ENCODE peak calls at places on chromosomes 4 and X, in ten cellular contexts. T is activated T-helper 1 cell treated with anti-CD3 and anti-CD28 coated beads, Interleukin-12 subunit alpha, Interleukin-12 subunit beta, Interleukin-2, Interleukin-4 antibody, amounts not matched to agents 30 ng/mL and 10 ng/mL and 1 ng/mL, durations not matched to agents 14 hours and 24 hours and 36 hours; X is psoas muscle; G is endodermal cell; M is stimulated activated CD4-positive, alpha-beta T cell treated with anti-CD3 and anti-CD28 coated beads, Interleukin-4, amount 100 ng/mL, for 24 hours; J is left kidney; Y is posterior vena cava; K is omental fat pad; U is IMR-90; H is C1 segment of cervical spinal cord. Q is an unnamed sample.
A peak's percentile ranks its signal among the peaks of the same experiment; 100 is the strongest.

GRCh38 chr4:87525636-87526035 is 3.5 kb downstream of the SPARCL1 start:
- DNase-seq in Y (no peak), K (no peak), H (no peak), G (no peak), M (no peak), J (peak; percentile 75), T (no peak), X (no peak), U (peak; percentile 25), Q (no peak)

GRCh38 chrX:44306336-44306735 is 37.1 kb downstream of the EFHC2 start:
- DNase-seq in G (no peak), J (no peak), H (no peak), X (no peak), U (peak; percentile 20), T (no peak), K (no peak), M (no peak), Y (no peak), Q (no peak)

GRCh38 chrX:9327747-9328145 is 137.1 kb upstream of the TBL1X start:
- DNase-seq in U (peak; percentile 90), T (no peak), X (no peak), H (no peak), K (no peak), J (no peak), G (no peak), M (no peak), Y (no peak), Q (no peak)

GRCh38 chr4:55727746-55728145 is 91.6 kb upstream of the NMU start:
- DNase-seq in Y (no peak), U (no peak), T (no peak), X (no peak), K (no peak), M (no peak), G (no peak), H (no peak), J (no peak), Q (no peak)

GRCh38 chr4:14539246-14539645 is 463.0 kb upstream of the CPEB2 start:
- DNase-seq in T (no peak), U (no peak), G (no peak), H (no peak), J (no peak), M (no peak), X (no peak), Y (no peak), K (no peak), Q (no peak)

GRCh38 chr4:123785515-123785914 is 388.9 kb downstream of the SPRY1 start:
- DNase-seq in G (peak; percentile 54), U (peak; percentile 96), T (no peak), J (no peak), M (no peak), K (peak; percentile 25), X (peak; percentile 87), H (no peak), Y (peak; percentile 89), Q (peak; percentile 1)

GRCh38 chr4:182871616-182872015 is 45.6 kb downstream of the DCTD start:
- DNase-seq in J (no peak), Y (peak; percentile 46), X (no peak), H (no peak), K (no peak), U (no peak), T (no peak), G (no peak), M (no peak), Q (no peak)

GRCh38 chrX:15680401-15680800 is 15.8 kb upstream of the CLTRN start:
- DNase-seq in U (peak; percentile 88), X (no peak), K (no peak), T (no peak), M (no peak), J (no peak), Y (no peak), H (no peak), G (no peak), Q (no peak)

GRCh38 chr4:5707366-5708133 is 809 bp downstream of the EVC2 start:
- DNase-seq in X (no peak), J (no peak), M (no peak), G (no peak), Y (peak; percentile 55), H (no peak), T (no peak), K (no peak), U (no peak), Q (no peak)

GRCh38 chrX:19677121-19677520 is 161.8 kb upstream of the MAP3K15 start:
- DNase-seq in X (no peak), G (no peak), K (no peak), H (no peak), T (no peak), Y (no peak), M (no peak), J (no peak), U (no peak), Q (no peak)

GRCh38 chrX:30572004-30572403 is 5.6 kb downstream of the TASL start:
- DNase-seq in M (no peak), J (peak; percentile 0), H (no peak), X (no peak), T (no peak), Y (no peak), U (no peak), K (no peak), G (no peak), Q (no peak)

GRCh38 chr4:52019941-52020657 is at the start of gene LRRC66:
- DNase-seq in Y (no peak), H (no peak), X (no peak), J (no peak), T (no peak), U (no peak), M (no peak), K (no peak), G (no peak), Q (no peak)

GRCh38 chrX:17405225-17405969 is 30.4 kb downstream of the NHS start:
- DNase-seq in H (no peak), X (no peak), T (no peak), M (no peak), K (no peak), Y (no peak), J (no peak), U (peak; percentile 53), G (no peak), Q (no peak)

GRCh38 chr4:34148322-34148908 is 2095.9 kb downstream of the ARAP2 start:
- DNase-seq in U (no peak), K (no peak), Y (no peak), T (no peak), H (no peak), J (no peak), G (no peak), X (no peak), M (no peak), Q (no peak)

GRCh38 chrX:154761977-154762528 is 611 bp upstream of the DKC1 start:
- DNase-seq in Y (no peak), H (no peak), U (no peak), T (no peak), J (peak; percentile 34), M (no peak), G (no peak), X (no peak), K (no peak), Q (peak; percentile 62)

GRCh38 chr4:7680106-7680505 is 245.4 kb upstream of the PSAPL1 start:
- DNase-seq in M (no peak), X (no peak), K (no peak), T (no peak), J (no peak), G (no peak), Y (no peak), U (no peak), H (no peak), Q (no peak)

GRCh38 chr4:4446434-4446833 is 59.5 kb downstream of the NSG1 start:
- DNase-seq in J (no peak), X (no peak), K (no peak), U (peak; percentile 55), H (no peak), T (no peak), M (no peak), Y (no peak), G (no peak), Q (no peak)

GRCh38 chrX:73647212-73647611 is 84.2 kb downstream of the CHIC1 start:
- DNase-seq in M (no peak), X (no peak), T (no peak), Y (no peak), H (no peak), U (no peak), G (no peak), J (no peak), K (no peak), Q (no peak)

GRCh38 chr4:80008351-80008750 is 64.7 kb downstream of the ANTXR2 start:
- DNase-seq in U (no peak), G (no peak), T (no peak), K (no peak), X (no peak), H (no peak), M (no peak), Y (no peak), J (no peak), Q (no peak)

GRCh38 chrX:15903186-15903681 is 48.6 kb upstream of the AP1S2 start:
- DNase-seq in Y (no peak), H (no peak), U (no peak), M (no peak), X (no peak), T (no peak), K (no peak), J (peak; percentile 69), G (no peak), Q (no peak)

GRCh38 chr4:163395758-163396157 is 52.1 kb downstream of the NPY5R start:
- DNase-seq in U (no peak), T (no peak), H (no peak), G (no peak), X (no peak), K (no peak), M (no peak), Y (no peak), J (no peak), Q (no peak)

GRCh38 chr4:100504086-100504874 is 13.5 kb downstream of the EMCN start:
- DNase-seq in M (no peak), H (no peak), T (no peak), Y (no peak), K (no peak), U (no peak), G (peak; percentile 62), X (no peak), J (no peak), Q (no peak)

GRCh38 chr4:138671606-138672084 is 343.9 kb upstream of the NOCT start:
- DNase-seq in J (no peak), U (no peak), M (no peak), H (no peak), K (no peak), T (no peak), X (no peak), G (no peak), Y (no peak), Q (no peak)

GRCh38 chr4:84837751-84838150 is 128.7 kb downstream of the WDFY3 start:
- DNase-seq in M (no peak), H (no peak), J (no peak), X (no peak), T (no peak), K (no peak), U (peak; percentile 12), Y (no peak), G (no peak), Q (no peak)

GRCh38 chr4:151676301-151676700 is 84.5 kb downstream of the GATB start:
- DNase-seq in U (peak; percentile 94), H (no peak), T (no peak), X (no peak), K (peak; percentile 35), Y (no peak), M (no peak), J (peak; percentile 20), G (no peak), Q (peak; percentile 56)

Q was measured in thyroid gland.